ENCODE peak calls at places on chromosomes 4 and X, in seven cellular contexts. B is M059J; H is activated T-cell treated with anti-CD3 and anti-CD28 coated beads, Interleukin-2, amount 50 U/mL, for 72 hours; V is activated gamma-delta T cell treated with anti-CD3 and anti-CD28 coated beads, Interleukin-2, amount 50 U/mL, for 16 hours; W is endothelial cell; I is posterior vena cava; Z is activated CD8-positive, alpha-beta memory T cell treated with anti-CD3 and anti-CD28 coated beads for 4 hours. E is an unnamed sample.

GRCh38 chrX:48683411-48683982 is at the start of gene WAS:
- DNase-seq in B (no peak), H (peak), V (peak), W (no peak), I (peak), Z (no peak), E (peak)

GRCh38 chr4:153488719-153489384 is 22.7 kb downstream of the TMEM131L start:
- DNase-seq in B (no peak), H (no peak), V (no peak), W (no peak), I (peak), Z (no peak), E (peak)

GRCh38 chrX:39948564-39948963 is 149.2 kb downstream of the BCOR start:
- DNase-seq in B (no peak), H (no peak), V (no peak), W (peak), I (peak), Z (no peak), E (no peak)

GRCh38 chrX:98299785-98300184 is 1416.1 kb downstream of the RPA4 start:
- DNase-seq in B (peak), H (no peak), V (no peak), W (no peak), I (no peak), Z (no peak), E (no peak)

GRCh38 chr4:40422309-40422708 is 87.2 kb downstream of the CHRNA9 start:
- DNase-seq in B (no peak), H (no peak), V (no peak), W (no peak), I (no peak), Z (no peak), E (no peak)

GRCh38 chr4:40321671-40322131 is 13.4 kb upstream of the CHRNA9 start:
- DNase-seq in B (peak), H (no peak), V (no peak), W (no peak), I (no peak), Z (no peak), E (no peak)

GRCh38 chrX:21655901-21656586 is 2.1 kb downstream of the KLHL34 start:
- DNase-seq in B (no peak), H (no peak), V (no peak), W (no peak), I (peak), Z (no peak), E (no peak)

GRCh38 chr4:186298034-186298647 is 32.2 kb downstream of the F11 start:
- DNase-seq in B (no peak), H (peak), V (no peak), W (peak), I (no peak), Z (no peak), E (no peak)

GRCh38 chr4:175947117-175947722 is 118.4 kb upstream of the WDR17 start:
- DNase-seq in B (peak), H (no peak), V (no peak), W (no peak), I (no peak), Z (no peak), E (no peak)

GRCh38 chrX:102765794-102766193 is 45.3 kb downstream of the GPRASP3 start:
- DNase-seq in B (peak), H (no peak), V (no peak), W (no peak), I (no peak), Z (no peak), E (no peak)

GRCh38 chrX:73823473-73824004 is 260.5 kb downstream of the CHIC1 start:
- DNase-seq in B (no peak), H (no peak), V (no peak), W (no peak), I (no peak), Z (no peak), E (no peak)

GRCh38 chr4:138910914-138911336 is 104.7 kb upstream of the NOCT start:
- DNase-seq in B (peak), H (no peak), V (no peak), W (peak), I (peak), Z (no peak), E (no peak)

GRCh38 chr4:33493231-33493630 is 2751.1 kb downstream of the ARAP2 start:
- DNase-seq in B (peak), H (no peak), V (no peak), W (no peak), I (no peak), Z (no peak), E (no peak)

GRCh38 chrX:13829995-13830394 is 13.1 kb upstream of the GPM6B start:
- DNase-seq in B (no peak), H (no peak), V (no peak), W (no peak), I (no peak), Z (no peak), E (no peak)

GRCh38 chr4:40482985-40483647 is 146.5 kb downstream of the RBM47 start:
- DNase-seq in B (no peak), H (no peak), V (no peak), W (no peak), I (no peak), Z (no peak), E (no peak)

GRCh38 chr4:156223985-156224384 is 270.3 kb upstream of the CTSO start:
- DNase-seq in B (no peak), H (no peak), V (no peak), W (no peak), I (no peak), Z (no peak), E (no peak)

GRCh38 chrX:12844319-12844718 is 22.6 kb upstream of the TLR7 start:
- DNase-seq in B (no peak), H (no peak), V (no peak), W (no peak), I (no peak), Z (no peak), E (peak)

GRCh38 chr4:53039741-53040458 is 177.8 kb downstream of the RASL11B start:
- DNase-seq in B (no peak), H (no peak), V (no peak), W (no peak), I (no peak), Z (no peak), E (no peak)

GRCh38 chrX:79270401-79270800 is 96.7 kb downstream of the ITM2A start:
- DNase-seq in B (peak), H (peak), V (peak), W (peak), I (no peak), Z (peak), E (peak)

GRCh38 chr4:48854395-48854683 is 23.5 kb downstream of the OCIAD1 start:
- DNase-seq in B (no peak), H (no peak), V (no peak), W (no peak), I (no peak), Z (no peak), E (no peak)

GRCh38 chr4:7390906-7391636 is 43.7 kb downstream of the PSAPL1 start:
- DNase-seq in B (no peak), H (no peak), V (no peak), W (peak), I (peak), Z (no peak), E (no peak)

GRCh38 chrX:97367149-97367548 is 483.4 kb downstream of the RPA4 start:
- DNase-seq in B (no peak), H (no peak), V (no peak), W (no peak), I (no peak), Z (no peak), E (no peak)

GRCh38 chr4:6972911-6973310 is 63.3 kb downstream of the TBC1D14 start:
- DNase-seq in B (no peak), H (no peak), V (no peak), W (no peak), I (no peak), Z (no peak), E (no peak)

GRCh38 chr4:173919861-173920260 is 363.6 kb downstream of the FBXO8 start:
- DNase-seq in B (no peak), H (no peak), V (no peak), W (no peak), I (no peak), Z (no peak), E (no peak)

GRCh38 chr4:155569960-155570515 is 96.6 kb upstream of the GUCY1A1 start:
- DNase-seq in B (peak), H (no peak), V (no peak), W (no peak), I (peak), Z (no peak), E (no peak)

GRCh38 chrX:112849010-112849409 is 8.4 kb upstream of the AMOT start:
- DNase-seq in B (peak), H (no peak), V (no peak), W (no peak), I (no peak), Z (no peak), E (no peak)

GRCh38 chr4:20422398-20422797 is 170.7 kb downstream of the SLIT2 start:
- DNase-seq in B (peak), H (peak), V (no peak), W (peak), I (no peak), Z (no peak), E (no peak)

GRCh38 chrX:97224148-97224547 is 340.4 kb downstream of the RPA4 start:
- DNase-seq in B (no peak), H (no peak), V (no peak), W (no peak), I (no peak), Z (no peak), E (no peak)

GRCh38 chr4:39855909-39856512 is 121.7 kb downstream of the PDS5A start:
- DNase-seq in B (peak), H (no peak), V (no peak), W (no peak), I (no peak), Z (no peak), E (no peak)

GRCh38 chr4:156294577-156294976 is 340.9 kb upstream of the CTSO start:
- DNase-seq in B (peak), H (no peak), V (no peak), W (peak), I (no peak), Z (no peak), E (no peak)

GRCh38 chrX:19535481-19535880 is 20.2 kb upstream of the MAP3K15 start:
- DNase-seq in B (peak), H (no peak), V (no peak), W (no peak), I (no peak), Z (no peak), E (no peak)

GRCh38 chr4:147732516-147733193 is 767 bp downstream of the ARHGAP10 start:
- DNase-seq in B (peak), H (peak), V (no peak), W (peak), I (peak), Z (no peak), E (no peak)

GRCh38 chrX:133668225-133668931 is 253.1 kb upstream of the GPC4 start:
- DNase-seq in B (peak), H (peak), V (no peak), W (no peak), I (no peak), Z (no peak), E (no peak)